ENCODE peak calls at places on chromosomes 12 and 14, in four cellular contexts. One of them, this sample, is unnamed.

GRCh38 chr14:105470812-105471771 is 3.5 kb upstream of the CRIP2 start:
- DNase-seq in H1: peak
- DNase-seq in K562: peak
- DNase-seq in SK-N-SH: peak
- DNase-seq in this sample: no peak

GRCh38 chr12:93786669-93787397 is 109.7 kb downstream of the CRADD start:
- DNase-seq in H1: no peak
- DNase-seq in K562: no peak
- DNase-seq in SK-N-SH: no peak
- DNase-seq in this sample: no peak

GRCh38 chr12:122867701-122868461 is 28.0 kb downstream of the VPS37B start:
- DNase-seq in H1: peak
- DNase-seq in K562: peak
- DNase-seq in SK-N-SH: peak
- DNase-seq in this sample: no peak

GRCh38 chr12:18583655-18584054 is 154.2 kb downstream of the PLCZ1 start:
- DNase-seq in H1: no peak
- DNase-seq in K562: no peak
- DNase-seq in SK-N-SH: no peak
- DNase-seq in this sample: no peak

GRCh38 chr14:104731249-104731924 is 7.4 kb downstream of the ADSS1 start:
- DNase-seq in H1: no peak
- DNase-seq in K562: peak
- DNase-seq in SK-N-SH: peak
- DNase-seq in this sample: no peak

GRCh38 chr12:57319678-57320469 is 68.9 kb upstream of the STAC3 start:
- DNase-seq in H1: no peak
- DNase-seq in K562: peak
- DNase-seq in SK-N-SH: no peak
- DNase-seq in this sample: no peak

GRCh38 chr14:103216857-103217256 is 93.6 kb downstream of the TNFAIP2 start:
- DNase-seq in H1: no peak
- DNase-seq in K562: no peak
- DNase-seq in SK-N-SH: no peak
- DNase-seq in this sample: no peak

GRCh38 chr12:52186135-52186840 is 5.5 kb downstream of the KRT80 start:
- DNase-seq in H1: no peak
- DNase-seq in K562: no peak
- DNase-seq in SK-N-SH: no peak
- DNase-seq in this sample: no peak

GRCh38 chr12:14970467-14970866 is 2.4 kb upstream of the PDE6H start:
- DNase-seq in H1: no peak
- DNase-seq in K562: peak
- DNase-seq in SK-N-SH: no peak
- DNase-seq in this sample: no peak

GRCh38 chr12:41795910-41796309 is 348.8 kb downstream of the GXYLT1 start:
- DNase-seq in H1: peak
- DNase-seq in K562: no peak
- DNase-seq in SK-N-SH: peak
- DNase-seq in this sample: no peak

GRCh38 chr14:101623685-101624444 is 62.6 kb downstream of the DIO3 start:
- DNase-seq in H1: no peak
- DNase-seq in K562: no peak
- DNase-seq in SK-N-SH: peak
- DNase-seq in this sample: no peak

GRCh38 chr14:68627868-68628604 is 164.8 kb downstream of the ZFP36L1 start:
- DNase-seq in H1: peak
- DNase-seq in K562: no peak
- DNase-seq in SK-N-SH: no peak
- DNase-seq in this sample: no peak

GRCh38 chr14:34693228-34693939 is 21.0 kb downstream of the CFL2 start:
- DNase-seq in H1: peak
- DNase-seq in K562: peak
- DNase-seq in SK-N-SH: no peak
- DNase-seq in this sample: no peak

GRCh38 chr12:3130053-3130805 is 53.0 kb downstream of the TSPAN9 start:
- DNase-seq in H1: no peak
- DNase-seq in K562: no peak
- DNase-seq in SK-N-SH: peak
- DNase-seq in this sample: no peak

GRCh38 chr12:24424889-24425600 is 475.6 kb upstream of the SOX5 start:
- DNase-seq in H1: no peak
- DNase-seq in K562: no peak
- DNase-seq in SK-N-SH: peak
- DNase-seq in this sample: no peak

GRCh38 chr12:113320401-113320800 is 14.5 kb downstream of the SLC8B1 start:
- DNase-seq in H1: no peak
- DNase-seq in K562: no peak
- DNase-seq in SK-N-SH: no peak
- DNase-seq in this sample: no peak

GRCh38 chr14:22822619-22823551 is 6.8 kb upstream of the MRPL52 start:
- DNase-seq in H1: peak
- DNase-seq in K562: peak
- DNase-seq in SK-N-SH: peak
- DNase-seq in this sample: no peak

GRCh38 chr14:101854366-101854765 is 92.9 kb downstream of the PPP2R5C start:
- DNase-seq in H1: no peak
- DNase-seq in K562: no peak
- DNase-seq in SK-N-SH: no peak
- DNase-seq in this sample: no peak

GRCh38 chr14:27411021-27411420 is 813.2 kb upstream of the NOVA1 start:
- DNase-seq in H1: no peak
- DNase-seq in K562: no peak
- DNase-seq in SK-N-SH: peak
- DNase-seq in this sample: no peak

GRCh38 chr14:104786091-104786586 is 9.4 kb downstream of the AKT1 start:
- DNase-seq in H1: no peak
- DNase-seq in K562: no peak
- DNase-seq in SK-N-SH: no peak
- DNase-seq in this sample: no peak

GRCh38 chr14:65012353-65012752 is 25.7 kb downstream of the FNTB start:
- DNase-seq in H1: no peak
- DNase-seq in K562: peak
- DNase-seq in SK-N-SH: no peak
- DNase-seq in this sample: no peak

GRCh38 chr12:51441583-51441982 is 17.0 kb downstream of the SLC4A8 start:
- DNase-seq in H1: no peak
- DNase-seq in K562: no peak
- DNase-seq in SK-N-SH: no peak
- DNase-seq in this sample: no peak

GRCh38 chr12:2793561-2793960 is 1.2 kb upstream of the FKBP4 start:
- DNase-seq in H1: no peak
- DNase-seq in K562: no peak
- DNase-seq in SK-N-SH: no peak
- DNase-seq in this sample: no peak

GRCh38 chr12:115541891-115542361 is 735.6 kb downstream of the MED13L start:
- DNase-seq in H1: no peak
- DNase-seq in K562: no peak
- DNase-seq in SK-N-SH: no peak
- DNase-seq in this sample: no peak

GRCh38 chr12:120167529-120168095 is 26.9 kb downstream of the GCN1 start:
- DNase-seq in H1: no peak
- DNase-seq in K562: no peak
- DNase-seq in SK-N-SH: no peak
- DNase-seq in this sample: no peak

GRCh38 chr12:120172053-120172452 is 22.5 kb downstream of the GCN1 start:
- DNase-seq in H1: no peak
- DNase-seq in K562: no peak
- DNase-seq in SK-N-SH: no peak
- DNase-seq in this sample: no peak

GRCh38 chr12:120168337-120168736 is 26.2 kb downstream of the GCN1 start:
- DNase-seq in H1: no peak
- DNase-seq in K562: no peak
- DNase-seq in SK-N-SH: no peak
- DNase-seq in this sample: no peak

GRCh38 chr12:120170631-120171030 is 23.9 kb downstream of the GCN1 start:
- DNase-seq in H1: no peak
- DNase-seq in K562: no peak
- DNase-seq in SK-N-SH: no peak
- DNase-seq in this sample: no peak

DNA sequence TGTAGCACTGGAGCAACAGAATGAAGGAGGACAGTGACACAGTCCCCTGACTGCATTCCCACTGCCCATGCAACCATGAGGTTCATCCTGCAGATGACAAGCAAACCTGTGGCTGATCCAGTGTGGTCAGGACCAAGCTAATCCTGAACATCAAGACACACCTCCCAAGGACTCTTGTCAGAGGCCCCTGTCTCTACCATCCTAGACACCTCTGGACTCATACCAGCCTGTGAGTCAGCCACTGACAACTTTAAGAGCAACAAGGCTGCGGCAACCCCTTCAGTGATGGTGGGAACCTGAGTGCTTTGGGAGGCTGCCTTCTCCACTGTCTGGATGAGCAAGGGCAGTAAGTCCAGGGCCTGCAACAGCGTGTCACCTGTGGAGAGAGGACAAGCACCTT is 24.6 kb downstream of the GCN1 start:
- DNase-seq in H1: no peak
- DNase-seq in K562: no peak
- DNase-seq in SK-N-SH: no peak
- DNase-seq in this sample: no peak
- TF ChIP-seq NRF1 in H1: no peak
- TF ChIP-seq NRF1 in K562: no peak
- TF ChIP-seq NRF1 in SK-N-SH: no peak
- TF ChIP-seq NRF1 in this sample: no peak

DNA sequence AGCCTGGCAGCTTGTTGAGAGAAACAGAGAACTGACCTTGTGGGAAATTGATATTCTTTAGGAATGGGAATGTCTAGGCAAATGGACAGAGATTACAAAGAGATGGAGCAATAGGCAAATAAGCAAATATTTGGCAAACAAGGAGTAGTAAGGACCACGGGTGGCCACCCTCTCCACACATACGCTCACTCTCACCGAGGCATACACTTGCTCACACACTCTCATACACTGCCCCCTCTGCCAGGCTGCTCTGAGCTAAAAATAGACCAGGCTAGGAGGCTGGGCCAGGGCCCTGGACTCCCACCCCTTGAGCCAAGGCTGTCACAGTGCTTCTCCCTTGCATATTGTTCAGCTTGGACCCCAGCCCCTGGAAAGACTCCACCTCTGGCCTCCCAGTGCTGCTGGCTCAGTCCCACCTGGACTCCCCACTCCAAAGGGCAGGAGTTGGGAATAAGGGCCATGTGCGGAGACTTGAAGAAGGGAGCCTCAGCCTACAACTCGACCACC is 1.1 kb downstream of the PPP1R1A start:
- DNase-seq in H1: no peak
- DNase-seq in K562: no peak
- DNase-seq in SK-N-SH: no peak
- DNase-seq in this sample: no peak
- TF ChIP-seq NRF1 in H1: no peak
- TF ChIP-seq NRF1 in K562: no peak
- TF ChIP-seq NRF1 in SK-N-SH: no peak
- TF ChIP-seq NRF1 in this sample: no peak

DNA sequence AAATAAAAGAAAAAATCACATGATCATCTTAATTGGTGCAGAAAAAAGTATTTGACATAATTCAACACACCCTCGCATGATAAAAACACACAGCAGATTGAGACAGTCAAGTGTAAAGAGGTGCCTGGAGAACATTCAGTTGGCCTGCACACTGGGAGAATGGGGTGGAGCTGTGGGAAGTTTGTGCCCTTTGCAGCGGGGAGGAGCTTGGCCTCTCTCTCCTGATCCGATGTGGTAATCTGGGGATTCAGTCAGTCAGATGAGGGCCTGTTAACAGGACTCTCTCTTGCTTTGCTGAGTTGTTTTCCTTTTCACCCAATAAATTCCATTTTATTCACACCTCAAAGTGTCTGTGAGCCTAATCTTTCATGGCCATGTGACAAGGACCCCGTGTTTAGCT is 5.9 kb downstream of the SERPINA6 start:
- DNase-seq in H1: no peak
- DNase-seq in K562: no peak
- DNase-seq in SK-N-SH: no peak
- DNase-seq in this sample: no peak
- TF ChIP-seq NRF1 in H1: no peak
- TF ChIP-seq NRF1 in K562: no peak
- TF ChIP-seq NRF1 in SK-N-SH: no peak
- TF ChIP-seq NRF1 in this sample: no peak

GRCh38 chr12:11513288-11513687 is 117.9 kb upstream of the PRB2 start:
- DNase-seq in H1: no peak
- DNase-seq in K562: peak
- DNase-seq in SK-N-SH: peak
- DNase-seq in this sample: no peak

DNA sequence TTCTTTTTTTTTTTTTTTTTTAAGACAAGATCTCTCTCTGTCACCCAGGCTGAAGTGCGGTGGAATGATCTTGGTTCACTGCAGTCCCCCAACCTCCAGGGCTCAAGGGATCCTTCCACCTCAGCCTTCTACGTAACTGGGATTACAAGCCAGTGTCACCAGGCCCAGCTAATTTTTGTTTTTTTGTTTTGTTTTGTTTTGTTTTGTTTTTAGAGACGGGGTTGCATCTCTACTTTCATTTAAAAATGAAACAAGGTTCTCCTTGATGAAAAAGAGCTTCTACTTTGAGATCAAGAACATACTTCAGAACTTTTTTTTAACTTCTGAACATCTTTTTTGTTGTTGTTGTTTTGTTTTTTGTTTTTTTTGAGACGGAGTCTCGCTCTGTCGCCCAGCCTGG is 121.7 kb upstream of the PRB2 start:
- DNase-seq in H1: no peak
- DNase-seq in K562: no peak
- DNase-seq in SK-N-SH: no peak
- DNase-seq in this sample: no peak
- TF ChIP-seq NRF1 in H1: no peak
- TF ChIP-seq NRF1 in K562: no peak
- TF ChIP-seq NRF1 in SK-N-SH: no peak
- TF ChIP-seq NRF1 in this sample: no peak

GRCh38 chr14:100522616-100523021 is 64.6 kb downstream of the BEGAIN start:
- DNase-seq in H1: peak
- DNase-seq in K562: no peak
- DNase-seq in SK-N-SH: no peak
- DNase-seq in this sample: no peak
- TF ChIP-seq NRF1 in H1: no peak
- TF ChIP-seq NRF1 in K562: no peak
- TF ChIP-seq NRF1 in SK-N-SH: no peak
- TF ChIP-seq NRF1 in this sample: no peak

GRCh38 chr12:70190252-70191010 is 52.8 kb upstream of the CNOT2 start:
- DNase-seq in H1: no peak
- DNase-seq in K562: no peak
- DNase-seq in SK-N-SH: no peak
- DNase-seq in this sample: no peak
- TF ChIP-seq NRF1 in H1: no peak
- TF ChIP-seq NRF1 in K562: no peak
- TF ChIP-seq NRF1 in SK-N-SH: no peak
- TF ChIP-seq NRF1 in this sample: no peak

GRCh38 chr14:71108398-71109114 is 201.3 kb downstream of the PCNX1 start:
- DNase-seq in H1: no peak
- DNase-seq in K562: no peak
- DNase-seq in SK-N-SH: no peak
- DNase-seq in this sample: no peak
- TF ChIP-seq NRF1 in H1: no peak
- TF ChIP-seq NRF1 in K562: no peak
- TF ChIP-seq NRF1 in SK-N-SH: no peak
- TF ChIP-seq NRF1 in this sample: no peak

GRCh38 chr12:68622250-68622649 is 11.6 kb downstream of the RAP1B start:
- DNase-seq in H1: no peak
- DNase-seq in K562: no peak
- DNase-seq in SK-N-SH: no peak
- DNase-seq in this sample: no peak
- TF ChIP-seq NRF1 in H1: no peak
- TF ChIP-seq NRF1 in K562: no peak
- TF ChIP-seq NRF1 in SK-N-SH: no peak
- TF ChIP-seq NRF1 in this sample: no peak

This sample was measured in GM12878.